ENCODE peak calls at places on chromosomes 7 and 10, in five cellular contexts. N, H, J, L and V are unnamed samples.

GRCh38 chr7:4682621-4683042 is 537 bp downstream of the FOXK1 start:
- DNase-seq in N (peak; percentile 54), H (peak; percentile 62), J (peak; percentile 60), L (peak; percentile 42), V (no peak)

GRCh38 chr7:88927-89921 is 103.1 kb upstream of the FAM20C start:
- DNase-seq in N (peak; percentile 92), H (peak; percentile 84), J (no peak), L (peak; percentile 87), V (no peak)

GRCh38 chr10:74156919-74157289 is 5.9 kb downstream of the ADK start:
- DNase-seq in N (no peak), H (no peak), J (no peak), L (no peak), V (no peak)

GRCh38 chr7:14924398-14924797 is 21.8 kb upstream of the DGKB start:
- DNase-seq in N (no peak), H (no peak), J (no peak), L (peak; percentile 62), V (no peak)

GRCh38 chr7:91239171-91239604 is 25.0 kb upstream of the FZD1 start:
- DNase-seq in N (peak; percentile 65), H (peak; percentile 21), J (no peak), L (peak; percentile 82), V (no peak)

GRCh38 chr10:5976689-5977470 is 463 bp downstream of the IL15RA start:
- DNase-seq in N (peak; percentile 52), H (peak; percentile 61), J (peak; percentile 64), L (peak; percentile 30), V (peak; percentile 33)

GRCh38 chr10:30013684-30014246 is 45.6 kb downstream of the JCAD start:
- DNase-seq in N (no peak), H (no peak), J (peak; percentile 72), L (no peak), V (no peak)

GRCh38 chr10:99548041-99548530 is 15.3 kb downstream of the NKX2-3 start:
- DNase-seq in N (peak; percentile 55), H (no peak), J (no peak), L (peak; percentile 43), V (peak; percentile 62)

GRCh38 chr10:75606203-75606779 is 174.9 kb downstream of the LRMDA start:
- DNase-seq in N (no peak), H (no peak), J (no peak), L (peak; percentile 89), V (no peak)

GRCh38 chr10:43225004-43225786 is 41.7 kb downstream of the RASGEF1A start:
- DNase-seq in N (no peak), H (no peak), J (no peak), L (no peak), V (peak; percentile 28)

GRCh38 chr7:33831389-33832118 is 73.8 kb upstream of the BMPER start:
- DNase-seq in N (peak; percentile 65), H (no peak), J (no peak), L (peak; percentile 32), V (peak; percentile 87)

GRCh38 chr7:77627307-77627671 is 69.0 kb upstream of the RSBN1L start:
- DNase-seq in N (peak; percentile 46), H (no peak), J (no peak), L (no peak), V (no peak)

GRCh38 chr7:17580141-17580540 is 281.7 kb downstream of the AHR start:
- DNase-seq in N (peak; percentile 86), H (no peak), J (no peak), L (peak; percentile 54), V (no peak)

GRCh38 chr10:27341001-27341400 is 100.4 kb upstream of the ACBD5 start:
- DNase-seq in N (no peak), H (no peak), J (no peak), L (peak; percentile 11), V (no peak)

GRCh38 chr7:19321925-19322470 is 176.8 kb upstream of the FERD3L start:
- DNase-seq in N (no peak), H (no peak), J (no peak), L (no peak), V (no peak)

GRCh38 chr10:47370015-47370767 is 13.9 kb downstream of the ZNF488 start:
- DNase-seq in N (no peak), H (no peak), J (no peak), L (no peak), V (peak; percentile 66)

GRCh38 chr10:69819713-69820506 is 18.2 kb downstream of the COL13A1 start:
- DNase-seq in N (no peak), H (no peak), J (no peak), L (peak; percentile 79), V (no peak)

GRCh38 chr7:158236400-158236799 is 351.2 kb downstream of the PTPRN2 start:
- DNase-seq in N (no peak), H (no peak), J (no peak), L (no peak), V (no peak)

GRCh38 chr7:29809533-29810155 is 3.3 kb downstream of the WIPF3 start:
- DNase-seq in N (no peak), H (no peak), J (no peak), L (no peak), V (no peak)

GRCh38 chr7:49398730-49399129 is 374.7 kb upstream of the VWC2 start:
- DNase-seq in N (peak; percentile 75), H (no peak), J (no peak), L (peak; percentile 95), V (no peak)

GRCh38 chr7:1919539-1920265 is 249.6 kb downstream of the ELFN1 start:
- DNase-seq in N (no peak), H (no peak), J (peak; percentile 84), L (no peak), V (peak; percentile 47)

GRCh38 chr10:122949296-122949695 is 4.7 kb downstream of the C10orf88 start:
- DNase-seq in N (peak; percentile 13), H (no peak), J (no peak), L (no peak), V (no peak)

GRCh38 chr7:151060416-151061234 is 1.2 kb downstream of the SLC4A2 start:
- DNase-seq in N (peak; percentile 35), H (peak; percentile 49), J (peak; percentile 54), L (peak; percentile 60), V (no peak)
- TF ChIP-seq CTCF in N (no peak), H (no peak), J (no peak), L (peak; percentile 34), V (no peak)

GRCh38 chr10:59283456-59284082 is 78.8 kb downstream of the FAM13C start:
- DNase-seq in N (peak; percentile 32), H (no peak), J (no peak), L (peak; percentile 46), V (no peak)
- TF ChIP-seq CTCF in N (no peak), H (no peak), J (no peak), L (no peak), V (no peak)

GRCh38 chr10:21015838-21016237 is 118.7 kb upstream of the NEBL start:
- DNase-seq in N (no peak), H (no peak), J (no peak), L (no peak), V (no peak)

GRCh38 chr10:21021231-21021630 is 124.1 kb upstream of the NEBL start:
- DNase-seq in N (no peak), H (no peak), J (no peak), L (no peak), V (no peak)

GRCh38 chr10:21021843-21022594 is 124.9 kb upstream of the NEBL start:
- DNase-seq in N (no peak), H (no peak), J (no peak), L (peak; percentile 14), V (no peak)

GRCh38 chr10:21022821-21023220 is 125.7 kb upstream of the NEBL start:
- DNase-seq in N (peak; percentile 65), H (no peak), J (no peak), L (no peak), V (no peak)

GRCh38 chr10:21020545-21020944 is 123.4 kb upstream of the NEBL start:
- DNase-seq in N (peak; percentile 9), H (peak; percentile 30), J (no peak), L (peak; percentile 43), V (no peak)
- TF ChIP-seq CTCF in N (peak; percentile 36), H (peak; percentile 23), J (peak; percentile 53), L (peak; percentile 77), V (no peak)

GRCh38 chr7:131105294-131105802 is 222.3 kb upstream of the MKLN1 start:
- DNase-seq in N (no peak), H (no peak), J (no peak), L (peak; percentile 9), V (peak; percentile 47)
- TF ChIP-seq CTCF in N (no peak), H (no peak), J (no peak), L (no peak), V (no peak)

GRCh38 chr7:31815796-31816195 is 128.8 kb downstream of the PPP1R17 start:
- DNase-seq in N (no peak), H (peak; percentile 13), J (no peak), L (peak; percentile 84), V (no peak)

GRCh38 chr7:31816810-31817209 is 129.8 kb downstream of the PPP1R17 start:
- DNase-seq in N (no peak), H (no peak), J (no peak), L (peak; percentile 82), V (no peak)

GRCh38 chr7:31811650-31812461 is 124.8 kb downstream of the PPP1R17 start:
- DNase-seq in N (no peak), H (no peak), J (no peak), L (peak; percentile 21), V (no peak)

GRCh38 chr7:31819031-31819430 is 132.0 kb downstream of the PPP1R17 start:
- DNase-seq in N (no peak), H (no peak), J (no peak), L (no peak), V (no peak)

DNA sequence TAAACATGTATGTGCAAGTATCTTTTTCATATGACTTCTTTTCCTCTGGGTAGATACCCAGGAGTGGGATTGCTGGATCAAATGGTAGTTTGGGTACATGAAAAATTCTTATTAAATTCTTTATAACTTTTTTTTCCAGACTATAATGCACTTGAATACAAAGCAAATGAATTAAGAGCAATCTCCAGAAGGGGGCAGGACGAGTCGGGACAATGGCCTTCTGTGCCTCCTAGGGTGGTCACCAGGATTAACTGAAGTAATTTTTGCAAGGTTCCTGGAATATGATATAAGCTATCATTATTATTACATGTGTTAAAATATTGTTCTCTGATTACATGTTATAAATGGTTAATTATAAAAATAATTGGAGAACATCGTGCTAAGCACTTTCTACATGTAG is 127.2 kb downstream of the PPP1R17 start:
- DNase-seq in N (no peak), H (peak; percentile 69), J (no peak), L (peak; percentile 72), V (no peak)
- TF ChIP-seq CTCF in N (no peak), H (peak; percentile 75), J (no peak), L (peak; percentile 69), V (no peak)

GRCh38 chr7:50827281-50827680 is 44.6 kb upstream of the GRB10 start:
- DNase-seq in N (no peak), H (no peak), J (no peak), L (no peak), V (no peak)
- TF ChIP-seq CTCF in N (no peak), H (no peak), J (no peak), L (peak; percentile 17), V (no peak)